ENCODE peak calls at places on chromosomes 3 and 15, in ten cellular contexts. One of them, this sample, is unnamed. For H3K4me1, the result is how much of the 10 kb centered on the place peaks cover.

GRCh38 chr3:38163117-38163870 is 2.0 kb upstream of the OXSR1 start:
- DNase-seq in breast epithelium: no peak
- DNase-seq in fibroblast of lung: no peak
- DNase-seq in cardiac muscle cell: no peak
- DNase-seq in PC-9: no peak
- DNase-seq in stomach: no peak
- DNase-seq in adrenal gland: no peak
- DNase-seq in A549: peak
- DNase-seq in pancreas: no peak
- DNase-seq in heart right ventricle: no peak
- DNase-seq in this sample: no peak

GRCh38 chr3:54599741-54600140 is 328.1 kb downstream of the LRTM1 start:
- DNase-seq in breast epithelium: peak
- DNase-seq in fibroblast of lung: no peak
- DNase-seq in cardiac muscle cell: no peak
- DNase-seq in PC-9: no peak
- DNase-seq in stomach: no peak
- DNase-seq in adrenal gland: no peak
- DNase-seq in A549: no peak
- DNase-seq in pancreas: no peak
- DNase-seq in heart right ventricle: peak
- DNase-seq in this sample: peak

GRCh38 chr3:188673509-188674239 is 498.1 kb upstream of the TPRG1 start:
- DNase-seq in breast epithelium: no peak
- DNase-seq in fibroblast of lung: peak
- DNase-seq in cardiac muscle cell: peak
- DNase-seq in PC-9: peak
- DNase-seq in stomach: no peak
- DNase-seq in adrenal gland: no peak
- DNase-seq in A549: no peak
- DNase-seq in pancreas: no peak
- DNase-seq in heart right ventricle: no peak
- DNase-seq in this sample: no peak

GRCh38 chr15:25391971-25392733 is 46.7 kb downstream of the UBE3A start:
- DNase-seq in breast epithelium: no peak
- DNase-seq in fibroblast of lung: peak
- DNase-seq in cardiac muscle cell: peak
- DNase-seq in PC-9: no peak
- DNase-seq in stomach: no peak
- DNase-seq in adrenal gland: no peak
- DNase-seq in A549: no peak
- DNase-seq in pancreas: no peak
- DNase-seq in heart right ventricle: no peak
- DNase-seq in this sample: no peak

GRCh38 chr3:99662838-99663570 is 24.6 kb downstream of the COL8A1 start:
- DNase-seq in breast epithelium: no peak
- DNase-seq in fibroblast of lung: no peak
- DNase-seq in cardiac muscle cell: no peak
- DNase-seq in PC-9: no peak
- DNase-seq in stomach: no peak
- DNase-seq in adrenal gland: no peak
- DNase-seq in A549: no peak
- DNase-seq in pancreas: no peak
- DNase-seq in heart right ventricle: no peak
- DNase-seq in this sample: no peak

GRCh38 chr3:175431396-175431795 is 572.3 kb downstream of the NAALADL2 start:
- DNase-seq in breast epithelium: no peak
- DNase-seq in fibroblast of lung: no peak
- DNase-seq in cardiac muscle cell: peak
- DNase-seq in PC-9: no peak
- DNase-seq in stomach: no peak
- DNase-seq in adrenal gland: no peak
- DNase-seq in A549: no peak
- DNase-seq in pancreas: no peak
- DNase-seq in heart right ventricle: no peak
- DNase-seq in this sample: no peak

GRCh38 chr15:69786136-69786701 is 311.5 kb downstream of the TLE3 start:
- DNase-seq in breast epithelium: no peak
- DNase-seq in fibroblast of lung: no peak
- DNase-seq in cardiac muscle cell: no peak
- DNase-seq in PC-9: no peak
- DNase-seq in stomach: no peak
- DNase-seq in adrenal gland: no peak
- DNase-seq in A549: no peak
- DNase-seq in pancreas: no peak
- DNase-seq in heart right ventricle: no peak
- DNase-seq in this sample: no peak

GRCh38 chr15:48680841-48681240 is 35.3 kb upstream of the FBN1 start:
- DNase-seq in breast epithelium: no peak
- DNase-seq in fibroblast of lung: peak
- DNase-seq in cardiac muscle cell: peak
- DNase-seq in PC-9: no peak
- DNase-seq in stomach: no peak
- DNase-seq in adrenal gland: no peak
- DNase-seq in A549: no peak
- DNase-seq in pancreas: no peak
- DNase-seq in heart right ventricle: no peak
- DNase-seq in this sample: no peak

GRCh38 chr15:68699881-68700394 is 120.8 kb downstream of the ANP32A start:
- DNase-seq in breast epithelium: no peak
- DNase-seq in fibroblast of lung: no peak
- DNase-seq in cardiac muscle cell: no peak
- DNase-seq in PC-9: no peak
- DNase-seq in stomach: no peak
- DNase-seq in adrenal gland: no peak
- DNase-seq in A549: no peak
- DNase-seq in pancreas: no peak
- DNase-seq in heart right ventricle: peak
- DNase-seq in this sample: no peak

GRCh38 chr3:35832140-35832571 is 192.8 kb downstream of the ARPP21 start:
- DNase-seq in breast epithelium: no peak
- DNase-seq in fibroblast of lung: no peak
- DNase-seq in cardiac muscle cell: peak
- DNase-seq in PC-9: no peak
- DNase-seq in stomach: no peak
- DNase-seq in adrenal gland: no peak
- DNase-seq in A549: peak
- DNase-seq in pancreas: no peak
- DNase-seq in heart right ventricle: no peak
- DNase-seq in this sample: no peak

GRCh38 chr15:59256538-59256937 is 49.9 kb downstream of the LDHAL6B start:
- DNase-seq in breast epithelium: no peak
- DNase-seq in fibroblast of lung: no peak
- DNase-seq in cardiac muscle cell: no peak
- DNase-seq in PC-9: peak
- DNase-seq in stomach: no peak
- DNase-seq in adrenal gland: no peak
- DNase-seq in A549: peak
- DNase-seq in pancreas: no peak
- DNase-seq in heart right ventricle: no peak
- DNase-seq in this sample: no peak

GRCh38 chr15:74482661-74483060 is 21.7 kb upstream of the UBL7 start:
- DNase-seq in breast epithelium: no peak
- DNase-seq in fibroblast of lung: no peak
- DNase-seq in cardiac muscle cell: no peak
- DNase-seq in PC-9: no peak
- DNase-seq in stomach: no peak
- DNase-seq in adrenal gland: no peak
- DNase-seq in A549: no peak
- DNase-seq in pancreas: no peak
- DNase-seq in heart right ventricle: no peak
- DNase-seq in this sample: no peak

GRCh38 chr3:169512991-169513390 is 150.5 kb downstream of the MECOM start:
- DNase-seq in breast epithelium: no peak
- DNase-seq in fibroblast of lung: no peak
- DNase-seq in cardiac muscle cell: no peak
- DNase-seq in PC-9: no peak
- DNase-seq in stomach: no peak
- DNase-seq in adrenal gland: no peak
- DNase-seq in A549: no peak
- DNase-seq in pancreas: no peak
- DNase-seq in heart right ventricle: no peak
- DNase-seq in this sample: no peak

GRCh38 chr3:134008630-134009156 is 21.0 kb downstream of the SLCO2A1 start:
- DNase-seq in breast epithelium: peak
- DNase-seq in fibroblast of lung: peak
- DNase-seq in cardiac muscle cell: peak
- DNase-seq in PC-9: peak
- DNase-seq in stomach: no peak
- DNase-seq in adrenal gland: no peak
- DNase-seq in A549: no peak
- DNase-seq in pancreas: no peak
- DNase-seq in heart right ventricle: no peak
- DNase-seq in this sample: no peak

GRCh38 chr15:35633677-35634076 is 87.7 kb upstream of the DPH6 start:
- DNase-seq in breast epithelium: no peak
- DNase-seq in fibroblast of lung: no peak
- DNase-seq in cardiac muscle cell: no peak
- DNase-seq in PC-9: no peak
- DNase-seq in stomach: no peak
- DNase-seq in adrenal gland: no peak
- DNase-seq in A549: no peak
- DNase-seq in pancreas: no peak
- DNase-seq in heart right ventricle: no peak
- DNase-seq in this sample: no peak

GRCh38 chr15:68447976-68448755 is 16.2 kb upstream of the ITGA11 start:
- DNase-seq in breast epithelium: no peak
- DNase-seq in fibroblast of lung: no peak
- DNase-seq in cardiac muscle cell: no peak
- DNase-seq in PC-9: no peak
- DNase-seq in stomach: no peak
- DNase-seq in adrenal gland: no peak
- DNase-seq in A549: no peak
- DNase-seq in pancreas: no peak
- DNase-seq in heart right ventricle: no peak
- DNase-seq in this sample: no peak

GRCh38 chr3:7581831-7582230 is 720.9 kb downstream of the GRM7 start:
- DNase-seq in breast epithelium: no peak
- DNase-seq in fibroblast of lung: no peak
- DNase-seq in cardiac muscle cell: peak
- DNase-seq in PC-9: no peak
- DNase-seq in stomach: no peak
- DNase-seq in adrenal gland: no peak
- DNase-seq in A549: no peak
- DNase-seq in pancreas: no peak
- DNase-seq in heart right ventricle: no peak
- DNase-seq in this sample: no peak

GRCh38 chr15:59553879-59554735 is 57.5 kb upstream of the GCNT3 start:
- DNase-seq in breast epithelium: peak
- DNase-seq in fibroblast of lung: no peak
- DNase-seq in cardiac muscle cell: peak
- DNase-seq in PC-9: peak
- DNase-seq in stomach: no peak
- DNase-seq in adrenal gland: no peak
- DNase-seq in A549: peak
- DNase-seq in pancreas: no peak
- DNase-seq in heart right ventricle: no peak
- DNase-seq in this sample: no peak

GRCh38 chr3:58329150-58329921 is 3.4 kb upstream of the PXK start:
- DNase-seq in breast epithelium: no peak
- DNase-seq in fibroblast of lung: no peak
- DNase-seq in cardiac muscle cell: no peak
- DNase-seq in PC-9: no peak
- DNase-seq in stomach: no peak
- DNase-seq in adrenal gland: no peak
- DNase-seq in A549: no peak
- DNase-seq in pancreas: no peak
- DNase-seq in heart right ventricle: no peak
- DNase-seq in this sample: no peak
- H3K4me1 ChIP-seq in breast epithelium: under half
- H3K4me1 ChIP-seq in fibroblast of lung: under half
- H3K4me1 ChIP-seq in cardiac muscle cell: under half
- H3K4me1 ChIP-seq in PC-9: under half
- H3K4me1 ChIP-seq in stomach: under half
- H3K4me1 ChIP-seq in adrenal gland: under half
- H3K4me1 ChIP-seq in A549: under half
- H3K4me1 ChIP-seq in pancreas: under half
- H3K4me1 ChIP-seq in heart right ventricle: under half
- H3K4me1 ChIP-seq in this sample: under half

DNA sequence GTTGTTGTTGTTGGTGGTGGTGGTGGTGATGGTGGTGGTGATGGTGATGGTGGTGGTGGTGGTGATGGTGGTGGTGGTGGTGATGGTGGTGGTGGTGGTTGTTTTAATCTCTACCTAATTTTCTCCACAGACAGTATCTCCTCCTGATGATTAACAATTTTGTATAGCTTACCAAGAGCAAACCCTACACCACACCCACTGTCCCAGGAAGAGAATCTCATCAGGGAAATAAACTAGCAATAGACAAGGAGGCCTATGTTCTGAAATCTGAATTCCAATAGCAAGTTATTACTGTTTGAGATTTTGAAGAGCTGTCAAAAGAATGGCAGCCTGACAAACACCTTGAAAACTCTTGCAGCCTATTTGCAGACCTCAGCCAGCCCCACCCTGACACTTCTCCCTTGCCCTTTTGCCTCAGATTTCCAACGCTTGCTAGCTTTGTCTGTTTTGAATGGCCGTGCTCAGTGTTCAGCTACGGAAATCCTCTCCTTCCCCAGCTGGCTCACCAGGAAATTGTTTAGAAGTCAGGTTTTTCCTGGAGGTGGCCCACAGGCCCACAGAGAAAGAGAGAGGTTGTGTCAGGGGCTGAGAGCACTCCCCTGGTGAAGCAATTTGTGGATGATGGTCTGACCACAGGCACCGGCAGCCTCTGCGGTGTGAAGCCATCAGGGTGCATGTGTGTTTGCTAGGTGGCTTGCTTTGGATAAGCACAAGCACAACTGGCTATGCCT is 101.6 kb downstream of the MAGI1 start:
- DNase-seq in breast epithelium: no peak
- DNase-seq in fibroblast of lung: no peak
- DNase-seq in cardiac muscle cell: no peak
- DNase-seq in PC-9: no peak
- DNase-seq in stomach: no peak
- DNase-seq in adrenal gland: no peak
- DNase-seq in A549: no peak
- DNase-seq in pancreas: no peak
- DNase-seq in heart right ventricle: peak
- DNase-seq in this sample: no peak
- H3K27ac ChIP-seq in breast epithelium: peak
- H3K27ac ChIP-seq in fibroblast of lung: no peak
- H3K27ac ChIP-seq in cardiac muscle cell: peak
- H3K27ac ChIP-seq in PC-9: no peak
- H3K27ac ChIP-seq in stomach: peak
- H3K27ac ChIP-seq in adrenal gland: no peak
- H3K27ac ChIP-seq in A549: no peak
- H3K27ac ChIP-seq in pancreas: no peak
- H3K27ac ChIP-seq in heart right ventricle: peak
- H3K27ac ChIP-seq in this sample: no peak

GRCh38 chr3:186530415-186530814 is 13.8 kb downstream of the CRYGS start:
- DNase-seq in breast epithelium: no peak
- DNase-seq in fibroblast of lung: no peak
- DNase-seq in cardiac muscle cell: no peak
- DNase-seq in PC-9: no peak
- DNase-seq in stomach: no peak
- DNase-seq in adrenal gland: no peak
- DNase-seq in A549: no peak
- DNase-seq in pancreas: no peak
- DNase-seq in heart right ventricle: no peak
- DNase-seq in this sample: no peak
- H3K4me1 ChIP-seq in breast epithelium: under half
- H3K4me1 ChIP-seq in fibroblast of lung: under half
- H3K4me1 ChIP-seq in cardiac muscle cell: under half
- H3K4me1 ChIP-seq in PC-9: under half
- H3K4me1 ChIP-seq in stomach: under half
- H3K4me1 ChIP-seq in adrenal gland: under half
- H3K4me1 ChIP-seq in A549: under half
- H3K4me1 ChIP-seq in pancreas: under half
- H3K4me1 ChIP-seq in heart right ventricle: under half
- H3K4me1 ChIP-seq in this sample: under half

GRCh38 chr15:39666671-39667070 is 85.8 kb downstream of the THBS1 start:
- DNase-seq in breast epithelium: no peak
- DNase-seq in fibroblast of lung: no peak
- DNase-seq in cardiac muscle cell: peak
- DNase-seq in PC-9: no peak
- DNase-seq in stomach: no peak
- DNase-seq in adrenal gland: no peak
- DNase-seq in A549: no peak
- DNase-seq in pancreas: no peak
- DNase-seq in heart right ventricle: no peak
- DNase-seq in this sample: no peak
- H3K27ac ChIP-seq in breast epithelium: no peak
- H3K27ac ChIP-seq in fibroblast of lung: no peak
- H3K27ac ChIP-seq in cardiac muscle cell: peak
- H3K27ac ChIP-seq in PC-9: no peak
- H3K27ac ChIP-seq in stomach: no peak
- H3K27ac ChIP-seq in adrenal gland: no peak
- H3K27ac ChIP-seq in A549: no peak
- H3K27ac ChIP-seq in pancreas: no peak
- H3K27ac ChIP-seq in heart right ventricle: no peak
- H3K27ac ChIP-seq in this sample: no peak

This sample was measured in psoas muscle.